ENCODE peak calls at places on chromosomes 4 and X, in ten cellular contexts. Y, X, L, Z, B, A, I, W, C and D are unnamed samples.

GRCh38 chrX:110003167-110004156 is 548 bp downstream of the TMEM164 start:
- DNase-seq in Y (no peak), X (no peak), L (no peak), Z (peak), B (no peak), A (no peak), I (no peak), W (peak), C (no peak), D (no peak)

GRCh38 chr4:126916626-126917140 is 716.1 kb upstream of the INTU start:
- DNase-seq in Y (no peak), X (no peak), L (no peak), Z (peak), B (peak), A (no peak), I (peak), W (no peak), C (no peak), D (no peak)

GRCh38 chrX:31555506-31555905 is 483.7 kb upstream of the FTHL17 start:
- DNase-seq in Y (no peak), X (no peak), L (no peak), Z (peak), B (no peak), A (no peak), I (peak), W (no peak), C (no peak), D (no peak)

GRCh38 chrX:1084689-1085088 is 127.8 kb downstream of the CRLF2 start:
- DNase-seq in Y (no peak), X (no peak), L (no peak), Z (no peak), B (no peak), A (no peak), I (no peak), W (no peak), C (no peak), D (no peak)

GRCh38 chr4:8343051-8343966 is 73.8 kb downstream of the HTRA3 start:
- DNase-seq in Y (no peak), X (no peak), L (no peak), Z (no peak), B (no peak), A (peak), I (peak), W (peak), C (no peak), D (no peak)

GRCh38 chr4:73867783-73868182 is 1.4 kb upstream of the CXCL1 start:
- DNase-seq in Y (peak), X (no peak), L (no peak), Z (no peak), B (no peak), A (no peak), I (no peak), W (peak), C (peak), D (no peak)

GRCh38 chr4:113901994-113902787 is 77.3 kb downstream of the ARSJ start:
- DNase-seq in Y (peak), X (peak), L (no peak), Z (no peak), B (no peak), A (no peak), I (no peak), W (no peak), C (peak), D (no peak)

GRCh38 chr4:87014284-87014782 is 79.5 kb downstream of the AFF1 start:
- DNase-seq in Y (no peak), X (no peak), L (no peak), Z (peak), B (peak), A (no peak), I (peak), W (no peak), C (no peak), D (no peak)

GRCh38 chr4:65391382-65391781 is 278.9 kb downstream of the EPHA5 start:
- DNase-seq in Y (no peak), X (no peak), L (no peak), Z (no peak), B (no peak), A (no peak), I (no peak), W (no peak), C (no peak), D (no peak)

GRCh38 chr4:106414366-106414765 is 45.8 kb upstream of the GIMD1 start:
- DNase-seq in Y (no peak), X (no peak), L (no peak), Z (no peak), B (no peak), A (no peak), I (no peak), W (no peak), C (no peak), D (no peak)

GRCh38 chrX:378443-378842 is 8.3 kb downstream of the PPP2R3B start:
- DNase-seq in Y (no peak), X (no peak), L (no peak), Z (no peak), B (no peak), A (peak), I (no peak), W (no peak), C (no peak), D (no peak)

GRCh38 chrX:121876316-121876715 is 828.9 kb downstream of the GLUD2 start:
- DNase-seq in Y (no peak), X (no peak), L (no peak), Z (peak), B (peak), A (no peak), I (peak), W (no peak), C (no peak), D (no peak)

GRCh38 chrX:130018143-130018542 is 35.7 kb downstream of the BCORL1 start:
- DNase-seq in Y (no peak), X (no peak), L (no peak), Z (no peak), B (no peak), A (no peak), I (no peak), W (no peak), C (no peak), D (no peak)

GRCh38 chr4:145271194-145271593 is 90.8 kb upstream of the OTUD4 start:
- DNase-seq in Y (no peak), X (no peak), L (no peak), Z (no peak), B (no peak), A (no peak), I (no peak), W (no peak), C (no peak), D (no peak)

GRCh38 chrX:134144231-134144630 is 92.8 kb upstream of the CCDC160 start:
- DNase-seq in Y (no peak), X (no peak), L (no peak), Z (peak), B (no peak), A (peak), I (no peak), W (no peak), C (no peak), D (no peak)
- TF ChIP-seq CTCF in Y (no peak), X (no peak), L (peak), Z (peak), B (peak), A (peak), I (peak), W (peak), C (no peak), D (peak)

GRCh38 chr4:7061815-7062214 is 6.0 kb downstream of the GRPEL1 start:
- DNase-seq in Y (no peak), X (no peak), L (no peak), Z (no peak), B (no peak), A (no peak), I (no peak), W (no peak), C (no peak), D (no peak)
- TF ChIP-seq CTCF in Y (no peak), X (no peak), L (no peak), Z (no peak), B (no peak), A (no peak), I (no peak), W (no peak), C (no peak), D (no peak)

DNA sequence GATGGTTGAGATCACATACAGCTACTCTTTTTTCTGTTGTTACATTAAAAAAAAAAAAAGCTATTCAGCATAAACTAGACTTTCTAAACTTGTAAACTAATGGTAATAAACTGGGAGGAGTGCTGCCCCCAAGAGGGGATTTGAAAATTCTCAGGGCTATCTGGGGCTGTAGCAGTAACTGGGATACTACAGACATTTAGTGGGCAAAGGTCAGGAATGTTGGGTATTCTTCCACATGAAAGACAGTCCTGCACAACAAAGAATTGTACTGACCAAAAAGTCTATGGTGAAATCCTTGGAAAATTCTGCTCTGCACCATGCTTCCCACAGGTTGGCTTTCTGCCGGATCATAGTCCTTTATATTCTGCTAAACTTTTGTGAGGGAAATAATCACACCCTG is 232.6 kb upstream of the BOD1L1 start:
- DNase-seq in Y (no peak), X (no peak), L (no peak), Z (peak), B (no peak), A (no peak), I (peak), W (peak), C (no peak), D (no peak)
- TF ChIP-seq CTCF in Y (no peak), X (no peak), L (peak), Z (peak), B (peak), A (peak), I (no peak), W (peak), C (no peak), D (no peak)

DNA sequence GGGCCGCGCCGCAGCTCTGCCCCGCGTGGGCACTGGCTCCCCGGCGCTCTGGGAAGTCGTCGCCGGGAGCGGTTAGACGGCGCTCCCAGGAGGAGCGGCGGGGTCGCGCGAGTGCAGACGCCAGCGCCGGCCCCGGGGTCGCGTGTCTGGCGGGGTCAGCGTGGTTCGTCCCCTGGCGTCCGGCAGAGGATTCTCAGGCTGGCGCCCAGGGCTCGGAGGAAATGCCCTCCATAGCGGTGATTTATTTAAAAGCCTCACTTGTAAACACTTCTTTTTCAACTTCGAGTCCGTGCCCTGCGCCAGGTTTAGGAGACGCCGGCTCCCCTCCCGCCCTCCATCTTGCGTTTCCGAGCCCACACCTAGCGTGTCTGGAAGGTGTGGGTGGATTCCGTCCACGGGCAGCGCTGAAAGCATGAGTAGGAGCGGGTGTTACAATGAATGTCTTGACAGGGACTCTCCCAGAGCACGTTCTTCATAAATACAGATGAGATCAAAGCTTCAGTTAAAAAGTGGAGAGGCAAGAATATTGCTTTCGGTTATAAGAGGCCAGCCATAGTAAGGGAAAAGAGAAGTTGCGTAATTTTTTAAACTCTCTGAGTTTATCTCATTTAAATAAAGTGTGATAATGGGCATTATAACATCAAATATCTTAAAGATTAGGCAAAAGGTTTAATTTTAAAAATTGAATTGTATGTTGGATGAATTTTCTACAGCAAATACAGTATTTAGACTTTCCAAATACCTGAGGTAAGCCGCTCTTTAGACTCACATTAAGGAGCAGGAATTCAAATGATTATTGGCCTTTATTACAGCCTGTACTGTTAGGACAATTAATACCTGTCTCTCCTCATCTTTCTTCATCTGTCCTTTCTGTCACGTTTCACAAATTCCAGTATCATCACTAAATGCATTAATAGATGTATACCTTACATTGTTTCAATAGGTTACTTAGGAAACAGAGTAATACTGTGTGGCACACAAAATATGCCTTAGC is 863 bp downstream of the FAM241A start:
- DNase-seq in Y (peak), X (peak), L (peak), Z (peak), B (peak), A (peak), I (peak), W (peak), C (peak), D (no peak)
- TF ChIP-seq CTCF in Y (peak), X (peak), L (peak), Z (peak), B (peak), A (peak), I (no peak), W (peak), C (no peak), D (no peak)